ENCODE peak calls at places on chromosomes 7 and 10, in four cellular contexts. One of them, this sample, is unnamed.

GRCh38 chr10:7354330-7355047 is 56.3 kb downstream of the SFMBT2 start:
- DNase-seq in endodermal cell: no peak
- DNase-seq in foreskin keratinocyte: peak; percentile 87
- DNase-seq in A549: peak; percentile 85
- DNase-seq in this sample: no peak

GRCh38 chr7:452230-452751 is 67.4 kb downstream of the PDGFA start:
- DNase-seq in A549: no peak
- DNase-seq in endodermal cell: peak; percentile 79
- DNase-seq in foreskin keratinocyte: no peak
- DNase-seq in this sample: peak; percentile 69

GRCh38 chr7:159032310-159032709 is 112.4 kb downstream of the VIPR2 start:
- DNase-seq in endodermal cell: peak; percentile 43
- DNase-seq in foreskin keratinocyte: no peak
- DNase-seq in A549: no peak
- DNase-seq in this sample: peak; percentile 71

GRCh38 chr7:55775051-55775420 is 87.5 kb downstream of the SEPTIN14 start:
- DNase-seq in foreskin keratinocyte: no peak
- DNase-seq in endodermal cell: peak; percentile 55
- DNase-seq in A549: no peak
- DNase-seq in this sample: no peak

GRCh38 chr10:26457088-26457487 is 18.9 kb downstream of the APBB1IP start:
- DNase-seq in foreskin keratinocyte: no peak
- DNase-seq in endodermal cell: no peak
- DNase-seq in A549: no peak
- DNase-seq in this sample: no peak

GRCh38 chr10:31679931-31680330 is 248.7 kb downstream of the ARHGAP12 start:
- DNase-seq in foreskin keratinocyte: no peak
- DNase-seq in endodermal cell: no peak
- DNase-seq in A549: no peak
- DNase-seq in this sample: no peak

GRCh38 chr10:3472705-3473078 is 300.1 kb upstream of the PITRM1 start:
- DNase-seq in A549: peak; percentile 78
- DNase-seq in foreskin keratinocyte: peak; percentile 65
- DNase-seq in endodermal cell: no peak
- DNase-seq in this sample: no peak

GRCh38 chr10:74179124-74179710 is 28.2 kb downstream of the ADK start:
- DNase-seq in foreskin keratinocyte: peak; percentile 51
- DNase-seq in endodermal cell: no peak
- DNase-seq in A549: no peak
- DNase-seq in this sample: no peak

GRCh38 chr7:79319369-79319768 is 134.1 kb downstream of the MAGI2 start:
- DNase-seq in foreskin keratinocyte: no peak
- DNase-seq in A549: peak; percentile 70
- DNase-seq in endodermal cell: no peak
- DNase-seq in this sample: no peak

GRCh38 chr7:55971045-55971444 is 6.7 kb downstream of the NIPSNAP2 start:
- DNase-seq in foreskin keratinocyte: no peak
- DNase-seq in A549: no peak
- DNase-seq in endodermal cell: no peak
- DNase-seq in this sample: no peak

GRCh38 chr7:5598769-5599371 is 175.2 kb upstream of the TNRC18 start:
- DNase-seq in A549: peak; percentile 61
- DNase-seq in foreskin keratinocyte: no peak
- DNase-seq in endodermal cell: peak; percentile 75
- DNase-seq in this sample: no peak

GRCh38 chr7:92973293-92973731 is 136.9 kb upstream of the CDK6 start:
- DNase-seq in foreskin keratinocyte: peak; percentile 64
- DNase-seq in endodermal cell: no peak
- DNase-seq in A549: no peak
- DNase-seq in this sample: no peak

GRCh38 chr7:55348502-55348901 is 16.6 kb upstream of the LANCL2 start:
- DNase-seq in A549: no peak
- DNase-seq in endodermal cell: no peak
- DNase-seq in foreskin keratinocyte: peak; percentile 47
- DNase-seq in this sample: no peak

GRCh38 chr10:103168436-103168835 is 24.6 kb downstream of the NT5C2 start:
- DNase-seq in A549: peak; percentile 75
- DNase-seq in endodermal cell: no peak
- DNase-seq in foreskin keratinocyte: peak; percentile 88
- DNase-seq in this sample: no peak

GRCh38 chr10:103171278-103171677 is 21.8 kb downstream of the NT5C2 start:
- DNase-seq in A549: no peak
- DNase-seq in endodermal cell: no peak
- DNase-seq in foreskin keratinocyte: peak; percentile 71
- DNase-seq in this sample: no peak

GRCh38 chr10:103166527-103166926 is 26.5 kb downstream of the NT5C2 start:
- DNase-seq in foreskin keratinocyte: no peak
- DNase-seq in endodermal cell: no peak
- DNase-seq in A549: no peak
- DNase-seq in this sample: no peak
- H3K27ac ChIP-seq in foreskin keratinocyte: no peak overlapping the region
- H3K27ac ChIP-seq in endodermal cell: no peak overlapping the region
- H3K27ac ChIP-seq in A549: no peak overlapping the region
- H3K27ac ChIP-seq in this sample: no peak overlapping the region

GRCh38 chr7:151695856-151696555 is 176.3 kb upstream of the RHEB start:
- DNase-seq in endodermal cell: no peak
- DNase-seq in A549: no peak
- DNase-seq in foreskin keratinocyte: peak; percentile 83
- DNase-seq in this sample: no peak
- H3K27ac ChIP-seq in endodermal cell: peak overlapping the region; percentile 72
- H3K27ac ChIP-seq in A549: peak overlapping the region; percentile 89
- H3K27ac ChIP-seq in foreskin keratinocyte: peak overlapping the region; percentile 71
- H3K27ac ChIP-seq in this sample: no peak overlapping the region

GRCh38 chr10:44261296-44261695 is 123.6 kb downstream of the CXCL12 start:
- DNase-seq in A549: no peak
- DNase-seq in foreskin keratinocyte: no peak
- DNase-seq in endodermal cell: no peak
- DNase-seq in this sample: no peak
- H3K27ac ChIP-seq in A549: no peak overlapping the region
- H3K27ac ChIP-seq in foreskin keratinocyte: no peak overlapping the region
- H3K27ac ChIP-seq in endodermal cell: no peak overlapping the region
- H3K27ac ChIP-seq in this sample: no peak overlapping the region

DNA sequence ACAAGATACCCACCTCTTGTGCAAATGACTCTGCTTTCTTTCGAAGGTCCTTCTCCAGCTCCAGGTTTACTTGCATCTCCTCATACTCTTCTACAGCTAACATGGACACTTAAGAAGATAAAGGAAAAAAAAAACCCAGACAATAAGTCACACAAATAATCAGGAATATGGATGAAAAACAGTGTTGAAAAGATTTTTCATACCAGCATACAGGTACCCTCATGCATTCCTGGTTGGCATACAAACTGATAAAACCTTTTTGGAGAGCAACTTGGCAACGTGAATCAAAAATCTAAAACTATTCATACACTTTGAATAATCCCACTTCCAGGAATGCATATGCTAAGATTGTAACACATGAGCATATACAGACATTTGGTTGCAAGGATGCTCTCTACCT is 60.1 kb downstream of the SHTN1 start:
- DNase-seq in endodermal cell: no peak
- DNase-seq in A549: no peak
- DNase-seq in foreskin keratinocyte: no peak
- DNase-seq in this sample: no peak
- H3K27ac ChIP-seq in endodermal cell: no peak overlapping the region
- H3K27ac ChIP-seq in A549: no peak overlapping the region
- H3K27ac ChIP-seq in foreskin keratinocyte: no peak overlapping the region
- H3K27ac ChIP-seq in this sample: no peak overlapping the region

DNA sequence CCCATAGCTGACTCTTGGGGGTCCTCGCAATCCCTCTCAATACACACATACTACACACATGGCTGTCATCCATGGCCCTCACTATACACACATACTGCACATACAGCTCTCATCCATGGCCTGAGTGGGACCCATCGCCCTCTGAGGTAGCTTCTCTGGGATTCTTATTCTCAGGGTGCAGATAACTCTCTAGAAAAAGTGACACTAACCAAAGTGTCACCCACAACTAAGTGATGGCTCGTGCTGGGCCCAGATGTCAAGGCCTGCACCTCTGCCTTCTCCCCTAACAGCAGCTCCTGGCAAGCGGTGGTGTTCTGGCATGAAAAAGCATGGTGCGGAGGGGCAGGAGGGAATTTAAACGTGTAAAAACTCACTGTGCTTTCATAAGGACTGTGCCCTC is 62.7 kb upstream of the ZPBP start:
- DNase-seq in foreskin keratinocyte: no peak
- DNase-seq in A549: no peak
- DNase-seq in endodermal cell: no peak
- DNase-seq in this sample: no peak
- H3K27ac ChIP-seq in foreskin keratinocyte: no peak overlapping the region
- H3K27ac ChIP-seq in A549: no peak overlapping the region
- H3K27ac ChIP-seq in endodermal cell: no peak overlapping the region
- H3K27ac ChIP-seq in this sample: peak overlapping the region; percentile 10

GRCh38 chr10:76035010-76035727 is 603.7 kb downstream of the LRMDA start:
- DNase-seq in foreskin keratinocyte: no peak
- DNase-seq in endodermal cell: no peak
- DNase-seq in A549: no peak
- DNase-seq in this sample: no peak

GRCh38 chr10:76032442-76033039 is 601.1 kb downstream of the LRMDA start:
- DNase-seq in endodermal cell: no peak
- DNase-seq in foreskin keratinocyte: no peak
- DNase-seq in A549: no peak
- DNase-seq in this sample: no peak

GRCh38 chr10:76031769-76032441 is 600.5 kb downstream of the LRMDA start:
- DNase-seq in A549: no peak
- DNase-seq in endodermal cell: no peak
- DNase-seq in foreskin keratinocyte: no peak
- DNase-seq in this sample: no peak

GRCh38 chr10:76034236-76035009 is 603.0 kb downstream of the LRMDA start:
- DNase-seq in foreskin keratinocyte: no peak
- DNase-seq in A549: no peak
- DNase-seq in endodermal cell: no peak
- DNase-seq in this sample: no peak

DNA sequence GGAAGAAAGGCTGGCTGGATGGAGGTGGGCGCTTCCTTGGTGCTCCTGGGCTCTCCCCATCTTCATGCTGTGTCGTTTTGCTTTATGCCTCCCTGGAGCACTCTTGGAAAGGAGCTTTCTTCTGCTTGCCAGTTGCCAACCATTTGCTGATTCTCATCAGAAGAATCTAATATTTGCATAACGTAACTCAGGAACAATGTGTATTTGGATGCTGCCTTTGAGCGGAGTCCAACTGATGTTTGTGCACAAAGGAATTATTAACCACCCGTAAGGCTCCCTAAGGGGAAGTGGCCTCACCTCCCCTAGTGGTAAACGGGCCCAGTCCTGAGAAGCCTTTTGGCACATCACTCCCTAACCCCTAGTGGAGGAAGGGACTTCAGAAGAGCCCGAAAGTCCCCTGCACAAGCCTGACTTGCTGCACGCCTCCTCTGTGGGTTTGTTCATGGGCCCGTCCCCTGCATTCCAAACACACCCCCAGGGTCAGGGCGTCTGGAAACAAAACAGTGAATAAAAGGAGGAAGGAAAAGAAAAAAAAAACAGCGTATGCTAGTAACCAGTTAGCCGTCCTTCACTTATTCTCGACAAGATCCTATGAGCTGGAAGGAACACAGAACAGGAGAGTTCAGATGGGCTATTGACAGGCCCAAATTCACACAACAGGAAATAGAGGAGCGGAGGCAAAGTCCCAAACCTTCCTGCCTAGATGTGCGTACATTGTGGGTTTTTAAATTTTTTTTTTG is 602.2 kb downstream of the LRMDA start:
- DNase-seq in foreskin keratinocyte: peak; percentile 39
- DNase-seq in A549: peak; percentile 91
- DNase-seq in endodermal cell: no peak
- DNase-seq in this sample: no peak
- H3K27ac ChIP-seq in foreskin keratinocyte: no peak overlapping the region
- H3K27ac ChIP-seq in A549: peak overlapping the region; percentile 75
- H3K27ac ChIP-seq in endodermal cell: no peak overlapping the region
- H3K27ac ChIP-seq in this sample: no peak overlapping the region

GRCh38 chr7:106128846-106129245 is 16.7 kb upstream of the SYPL1 start:
- DNase-seq in A549: no peak
- DNase-seq in foreskin keratinocyte: no peak
- DNase-seq in endodermal cell: no peak
- DNase-seq in this sample: no peak

GRCh38 chr7:106125417-106125816 is 13.3 kb upstream of the SYPL1 start:
- DNase-seq in foreskin keratinocyte: no peak
- DNase-seq in A549: no peak
- DNase-seq in endodermal cell: no peak
- DNase-seq in this sample: no peak

GRCh38 chr7:106129291-106129690 is 17.2 kb upstream of the SYPL1 start:
- DNase-seq in foreskin keratinocyte: no peak
- DNase-seq in endodermal cell: no peak
- DNase-seq in A549: no peak
- DNase-seq in this sample: no peak

GRCh38 chr7:106126170-106126938 is 14.2 kb upstream of the SYPL1 start:
- DNase-seq in foreskin keratinocyte: peak; percentile 79
- DNase-seq in A549: peak; percentile 20
- DNase-seq in endodermal cell: no peak
- DNase-seq in this sample: no peak

GRCh38 chr7:106127984-106128780 is 16.1 kb upstream of the SYPL1 start:
- DNase-seq in endodermal cell: no peak
- DNase-seq in foreskin keratinocyte: peak; percentile 19
- DNase-seq in A549: no peak
- DNase-seq in this sample: no peak
- H3K27ac ChIP-seq in endodermal cell: no peak overlapping the region
- H3K27ac ChIP-seq in foreskin keratinocyte: no peak overlapping the region
- H3K27ac ChIP-seq in A549: no peak overlapping the region
- H3K27ac ChIP-seq in this sample: no peak overlapping the region